ENCODE peak calls at places on chromosomes 6 and 20, in six cellular contexts. B, X, I, G, C and K are unnamed samples.

GRCh38 chr6:25193147-25193864 is 85.9 kb upstream of the CARMIL1 start:
- DNase-seq in X (peak), B (no peak), C (no peak), I (no peak), G (peak), K (peak)

GRCh38 chr6:135030532-135031178 is 24.0 kb downstream of the HBS1L start:
- DNase-seq in C (peak), I (no peak), B (no peak), G (peak), X (peak), K (peak)

GRCh38 chr6:39980839-39981580 is 46.7 kb upstream of the MOCS1 start:
- DNase-seq in B (no peak), X (peak), I (no peak), G (peak), C (peak), K (peak)

GRCh38 chr6:139308936-139309603 is 17.3 kb upstream of the TXLNB start:
- DNase-seq in C (no peak), I (no peak), X (peak), G (peak), B (no peak), K (peak)

GRCh38 chr20:45832619-45833018 is 980 bp upstream of the SNX21 start:
- DNase-seq in C (no peak), B (no peak), G (no peak), X (no peak), I (no peak), K (no peak)

GRCh38 chr6:29907637-29908340 is 34.5 kb upstream of the HLA-A start:
- DNase-seq in I (no peak), X (no peak), G (no peak), C (no peak), B (no peak), K (no peak)

GRCh38 chr6:136086686-136087085 is 163.4 kb downstream of the MTFR2 start:
- DNase-seq in X (no peak), B (no peak), C (no peak), G (no peak), I (no peak), K (no peak)

GRCh38 chr6:89618026-89618425 is 20.5 kb downstream of the LYRM2 start:
- DNase-seq in G (no peak), C (no peak), X (no peak), I (no peak), B (no peak), K (no peak)

GRCh38 chr6:141153563-141153962 is 979.2 kb upstream of the GJE1 start:
- DNase-seq in C (peak), G (no peak), B (no peak), I (no peak), X (no peak), K (no peak)

GRCh38 chr20:56796345-56796744 is 167.2 kb downstream of the TFAP2C start:
- DNase-seq in C (no peak), X (peak), G (no peak), I (no peak), B (no peak), K (no peak)

GRCh38 chr20:11651138-11651537 is 266.6 kb upstream of the BTBD3 start:
- DNase-seq in G (no peak), I (no peak), C (no peak), X (no peak), B (no peak), K (no peak)